ENCODE peak calls at places on chromosome 1, in seven cellular contexts. Z is mesendoderm, N is neuronal stem cell, M is mesenchymal stem cell, I is H1, L is IMR-90, Q is trophoblast cell. D is an unnamed sample. For H3K4me1, the result is how much of the 10 kb centered on the place peaks cover.

GRCh38 chr1:228082975-228083870 is 715 bp downstream of the ARF1 start:
- DNase-seq in Z (peak), N (no peak), M (peak), I (no peak), L (peak), Q (no peak), D (no peak)

GRCh38 chr1:15075175-15075574 is 78.4 kb upstream of the TMEM51 start:
- DNase-seq in Z (no peak), N (no peak), M (no peak), I (no peak), L (no peak), Q (no peak), D (no peak)

GRCh38 chr1:53507115-53507816 is 48.1 kb downstream of the DMRTB1 start:
- DNase-seq in Z (no peak), N (no peak), M (no peak), I (no peak), L (no peak), Q (no peak), D (no peak)

GRCh38 chr1:157311730-157312269 is 173.6 kb upstream of the ETV3 start:
- DNase-seq in Z (no peak), N (no peak), M (no peak), I (no peak), L (no peak), Q (no peak), D (peak)

GRCh38 chr1:29398431-29398830 is 162.1 kb downstream of the PTPRU start:
- DNase-seq in Z (no peak), N (no peak), M (no peak), I (no peak), L (no peak), Q (no peak), D (no peak)

GRCh38 chr1:145997156-145998023 is 1.0 kb upstream of the TXNIP start:
- DNase-seq in Z (peak), N (no peak), M (no peak), I (no peak), L (no peak), Q (no peak), D (no peak)

GRCh38 chr1:33903210-33903589 is 39.3 kb downstream of the HMGB4 start:
- DNase-seq in Z (peak), N (no peak), M (no peak), I (no peak), L (no peak), Q (no peak), D (no peak)

GRCh38 chr1:20584890-20585289 is 4.0 kb upstream of the CDA start:
- DNase-seq in Z (peak), N (no peak), M (no peak), I (no peak), L (peak), Q (no peak), D (peak)

GRCh38 chr1:66090863-66091457 is 298.3 kb downstream of the PDE4B start:
- DNase-seq in Z (peak), N (peak), M (no peak), I (no peak), L (no peak), Q (no peak), D (no peak)

GRCh38 chr1:236717811-236718210 is 31.5 kb downstream of the ACTN2 start:
- DNase-seq in Z (no peak), N (no peak), M (no peak), I (no peak), L (no peak), Q (no peak), D (no peak)

GRCh38 chr1:52032785-52033131 is 852 bp downstream of the KTI12 start:
- DNase-seq in Z (peak), N (no peak), M (peak), I (no peak), L (peak), Q (peak), D (peak)

GRCh38 chr1:86733340-86733739 is 29.0 kb downstream of the SH3GLB1 start:
- DNase-seq in Z (no peak), N (no peak), M (peak), I (no peak), L (no peak), Q (no peak), D (no peak)

GRCh38 chr1:26277719-26278118 is 2.2 kb upstream of the SH3BGRL3 start:
- DNase-seq in Z (no peak), N (no peak), M (no peak), I (no peak), L (no peak), Q (no peak), D (no peak)

GRCh38 chr1:19463204-19463803 is 22.0 kb downstream of the CAPZB start:
- DNase-seq in Z (no peak), N (no peak), M (no peak), I (no peak), L (no peak), Q (no peak), D (no peak)

GRCh38 chr1:201982082-201982922 is at the start of gene RNPEP:
- DNase-seq in Z (peak), N (peak), M (peak), I (no peak), L (peak), Q (peak), D (peak)

GRCh38 chr1:234188454-234188792 is 184.8 kb upstream of the COA6 start:
- DNase-seq in Z (peak), N (peak), M (no peak), I (peak), L (no peak), Q (no peak), D (peak)

GRCh38 chr1:25431495-25432363 is 1.0 kb downstream of the MACO1 start:
- DNase-seq in Z (no peak), N (peak), M (peak), I (no peak), L (no peak), Q (no peak), D (peak)

GRCh38 chr1:6472391-6472790 is 6.4 kb upstream of the TNFRSF25 start:
- DNase-seq in Z (no peak), N (no peak), M (no peak), I (no peak), L (no peak), Q (no peak), D (no peak)

GRCh38 chr1:6473156-6473555 is 7.2 kb upstream of the TNFRSF25 start:
- DNase-seq in Z (no peak), N (no peak), M (no peak), I (no peak), L (no peak), Q (no peak), D (no peak)

GRCh38 chr1:6471086-6471841 is 5.3 kb upstream of the TNFRSF25 start:
- DNase-seq in Z (no peak), N (no peak), M (no peak), I (no peak), L (no peak), Q (peak), D (peak)

GRCh38 chr1:6470132-6471085 is 4.4 kb upstream of the TNFRSF25 start:
- DNase-seq in Z (no peak), N (no peak), M (no peak), I (no peak), L (no peak), Q (no peak), D (peak)

GRCh38 chr1:6471969-6472368 is 6.0 kb upstream of the TNFRSF25 start:
- DNase-seq in Z (no peak), N (no peak), M (no peak), I (no peak), L (no peak), Q (peak), D (no peak)
- H3K9ac ChIP-seq in Z (no peak), N (no peak), M (no peak), I (no peak), L (no peak), Q (no peak), D (no peak)

GRCh38 chr1:150764617-150765090 is 924 bp downstream of the CTSS start:
- DNase-seq in Z (no peak), N (no peak), M (peak), I (no peak), L (peak), Q (no peak), D (no peak)
- H4K8ac ChIP-seq in Z (no peak), N (no peak), M (no peak), I (no peak), L (peak), Q (no peak), D (no peak)

DNA sequence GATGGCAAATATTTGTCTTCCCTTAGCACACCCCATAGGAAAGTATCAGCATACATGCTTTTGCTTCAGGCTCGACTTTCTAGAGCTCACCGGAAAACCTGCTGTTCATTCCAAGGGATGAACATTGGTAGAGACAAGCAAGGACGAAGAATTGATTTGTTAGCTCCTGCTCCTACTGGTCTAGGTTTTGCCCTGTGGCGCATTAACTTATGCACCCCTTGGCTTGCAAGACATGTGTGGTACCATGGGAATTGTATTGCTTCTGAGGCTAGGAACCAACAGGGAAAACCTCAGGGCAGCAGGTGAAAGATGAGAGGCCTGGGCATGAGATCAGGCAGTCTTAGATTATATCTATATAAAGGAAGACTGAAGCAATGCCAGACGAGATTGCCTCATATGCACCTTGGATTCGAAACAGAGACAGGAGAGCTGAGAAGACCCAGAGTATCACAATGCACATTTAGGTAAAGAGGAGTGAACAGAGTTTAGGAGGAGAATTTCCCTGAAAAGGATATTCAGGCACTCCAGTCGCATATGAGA is 771.2 kb upstream of the B3GALT2 start:
- DNase-seq in Z (no peak), N (no peak), M (no peak), I (no peak), L (no peak), Q (no peak), D (no peak)
- H3K4me1 ChIP-seq in Z (under half), N (under half), M (under half), I (under half), L (under half), Q (under half), D (under half)

DNA sequence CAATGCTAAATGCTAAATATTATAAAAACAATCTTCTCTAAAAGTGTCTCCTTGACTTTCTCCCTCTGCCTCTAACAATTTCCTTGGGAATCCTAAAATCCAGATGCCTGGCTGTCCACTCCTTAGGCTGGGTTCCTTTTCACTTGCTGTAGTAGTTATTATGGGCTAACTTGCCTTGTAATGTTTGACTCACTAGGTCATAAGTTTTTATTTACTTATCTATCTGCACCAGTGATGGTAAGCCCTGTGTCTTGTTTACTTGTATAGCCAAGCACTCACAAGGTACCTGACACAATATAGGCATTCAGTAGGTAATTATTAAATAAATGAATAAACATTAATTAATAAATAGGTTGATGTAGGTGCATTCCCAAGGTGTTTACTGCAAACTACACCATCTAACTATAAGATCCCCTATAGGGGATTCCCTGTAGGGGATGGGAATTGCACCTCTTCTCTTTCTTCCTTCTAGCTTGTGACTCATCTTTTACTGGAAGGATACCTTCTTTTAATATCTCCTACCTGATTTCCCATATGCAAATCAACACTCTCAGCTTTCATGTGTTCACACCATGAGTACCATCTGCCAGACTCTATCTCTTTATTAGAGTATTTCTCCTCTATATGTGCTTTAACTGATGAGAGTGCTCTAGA is 14.7 kb upstream of the CHIA start:
- DNase-seq in Z (no peak), N (no peak), M (no peak), I (no peak), L (no peak), Q (no peak), D (no peak)
- H3K9ac ChIP-seq in Z (no peak), N (no peak), M (peak), I (no peak), L (no peak), Q (no peak), D (no peak)

GRCh38 chr1:98403981-98404380 is 257.5 kb upstream of the SNX7 start:
- DNase-seq in Z (no peak), N (no peak), M (no peak), I (no peak), L (no peak), Q (no peak), D (no peak)
- H4K8ac ChIP-seq in Z (no peak), N (no peak), M (no peak), I (no peak), L (no peak), Q (no peak), D (no peak)

GRCh38 chr1:182972231-182972630 is 19.3 kb upstream of the SHCBP1L start:
- DNase-seq in Z (no peak), N (no peak), M (peak), I (no peak), L (no peak), Q (no peak), D (no peak)

GRCh38 chr1:182968846-182969734 is 16.1 kb upstream of the SHCBP1L start:
- DNase-seq in Z (no peak), N (no peak), M (no peak), I (no peak), L (no peak), Q (peak), D (no peak)

GRCh38 chr1:182968151-182968741 is 15.3 kb upstream of the SHCBP1L start:
- DNase-seq in Z (peak), N (no peak), M (no peak), I (no peak), L (peak), Q (peak), D (no peak)

GRCh38 chr1:182972821-182973220 is 19.9 kb upstream of the SHCBP1L start:
- DNase-seq in Z (no peak), N (peak), M (no peak), I (no peak), L (no peak), Q (no peak), D (no peak)

GRCh38 chr1:182971219-182971618 is 18.3 kb upstream of the SHCBP1L start:
- DNase-seq in Z (no peak), N (no peak), M (no peak), I (no peak), L (no peak), Q (no peak), D (no peak)
- H3K4me1 ChIP-seq in Z (under half), N (under half), M (under half), I (under half), L (under half), Q (under half), D (under half)

GRCh38 chr1:229221106-229222019 is 49.5 kb upstream of the RAB4A start:
- DNase-seq in Z (no peak), N (no peak), M (peak), I (no peak), L (peak), Q (no peak), D (no peak)
- H3K9ac ChIP-seq in Z (no peak), N (no peak), M (no peak), I (no peak), L (no peak), Q (no peak), D (no peak)

GRCh38 chr1:77796695-77797405 is 17.4 kb downstream of the MIGA1 start:
- DNase-seq in Z (no peak), N (no peak), M (no peak), I (no peak), L (no peak), Q (no peak), D (no peak)
- H4K8ac ChIP-seq in Z (no peak), N (no peak), M (no peak), I (no peak), L (no peak), Q (no peak), D (no peak)

GRCh38 chr1:182845379-182845778 is 6.2 kb downstream of the DHX9 start:
- DNase-seq in Z (no peak), N (no peak), M (no peak), I (no peak), L (no peak), Q (no peak), D (no peak)
- H3K4me1 ChIP-seq in Z (under half), N (under half), M (under half), I (under half), L (under half), Q (under half), D (under half)